ENCODE peak calls at places on chromosomes 3 and 15, in six cellular contexts. Z is HepG2, R is adrenal gland, E is suprapubic skin, W is stomach, B is heart left ventricle. S is an unnamed sample.

GRCh38 chr3:149215474-149215873 is 6.2 kb downstream of the CP start:
- DNase-seq in E (no peak), W (no peak), Z (peak; percentile 50), R (no peak), B (no peak), S (no peak)

GRCh38 chr3:124584552-124585391 is 145.5 kb upstream of the UMPS start:
- DNase-seq in R (peak; percentile 88), B (peak; percentile 80), E (no peak), Z (peak; percentile 73), W (peak; percentile 93), S (peak; percentile 28)

GRCh38 chr15:97909291-97909891 is 51.1 kb upstream of the ARRDC4 start:
- DNase-seq in Z (peak; percentile 33), R (peak; percentile 63), W (peak; percentile 74), B (peak; percentile 54), E (no peak), S (peak; percentile 88)

GRCh38 chr15:70160267-70160666 is 62.5 kb upstream of the TLE3 start:
- DNase-seq in Z (no peak), B (no peak), R (peak; percentile 50), E (no peak), W (peak; percentile 42), S (no peak)

GRCh38 chr3:159782724-159783421 is 205.8 kb upstream of the IL12A start:
- DNase-seq in W (no peak), Z (peak; percentile 82), E (no peak), B (no peak), R (no peak), S (no peak)

GRCh38 chr3:68306571-68306970 is 625.8 kb downstream of the TAFA4 start:
- DNase-seq in Z (peak; percentile 17), W (no peak), B (no peak), R (no peak), E (no peak), S (no peak)

GRCh38 chr3:16807441-16807840 is 77.3 kb upstream of the PLCL2 start:
- DNase-seq in B (no peak), W (no peak), E (no peak), Z (no peak), R (no peak), S (peak; percentile 20)

GRCh38 chr3:22377421-22377820 is 626.4 kb upstream of the ZNF385D start:
- DNase-seq in R (no peak), E (no peak), W (no peak), Z (no peak), B (no peak), S (no peak)

GRCh38 chr3:46947981-46948791 is 28.4 kb downstream of the CCDC12 start:
- DNase-seq in R (peak; percentile 94), W (peak; percentile 87), B (peak; percentile 63), E (no peak), Z (peak; percentile 88), S (peak; percentile 71)

GRCh38 chr15:63133786-63134185 is 12.1 kb downstream of the LACTB start:
- DNase-seq in R (no peak), B (no peak), W (no peak), Z (no peak), E (no peak), S (no peak)

GRCh38 chr3:54087581-54088410 is 34.6 kb upstream of the CACNA2D3 start:
- DNase-seq in R (no peak), W (no peak), E (no peak), B (no peak), Z (no peak), S (no peak)

GRCh38 chr15:59205839-59206622 is 612 bp upstream of the LDHAL6B start:
- DNase-seq in E (no peak), W (no peak), B (no peak), Z (no peak), R (no peak), S (no peak)

GRCh38 chr3:64829331-64829730 is 141.5 kb upstream of the ADAMTS9 start:
- DNase-seq in R (no peak), B (no peak), Z (no peak), W (no peak), E (no peak), S (no peak)

GRCh38 chr15:39426552-39427532 is 154.0 kb upstream of the THBS1 start:
- DNase-seq in R (peak; percentile 47), Z (no peak), B (peak; percentile 28), E (no peak), W (peak; percentile 46), S (peak; percentile 53)

GRCh38 chr3:147030274-147030673 is 376.1 kb downstream of the ZIC4 start:
- DNase-seq in R (no peak), E (no peak), W (no peak), B (no peak), Z (no peak), S (no peak)

GRCh38 chr3:193662757-193663322 is 69.8 kb downstream of the OPA1 start:
- DNase-seq in W (no peak), B (no peak), R (no peak), Z (no peak), E (no peak), S (no peak)

GRCh38 chr3:45119824-45120614 is 26.2 kb downstream of the CDCP1 start:
- DNase-seq in W (no peak), R (no peak), Z (peak; percentile 58), E (no peak), B (no peak), S (no peak)
- TF ChIP-seq POLR2A in W (no peak), R (no peak), Z (no peak), E (no peak), B (no peak), S (no peak)

DNA sequence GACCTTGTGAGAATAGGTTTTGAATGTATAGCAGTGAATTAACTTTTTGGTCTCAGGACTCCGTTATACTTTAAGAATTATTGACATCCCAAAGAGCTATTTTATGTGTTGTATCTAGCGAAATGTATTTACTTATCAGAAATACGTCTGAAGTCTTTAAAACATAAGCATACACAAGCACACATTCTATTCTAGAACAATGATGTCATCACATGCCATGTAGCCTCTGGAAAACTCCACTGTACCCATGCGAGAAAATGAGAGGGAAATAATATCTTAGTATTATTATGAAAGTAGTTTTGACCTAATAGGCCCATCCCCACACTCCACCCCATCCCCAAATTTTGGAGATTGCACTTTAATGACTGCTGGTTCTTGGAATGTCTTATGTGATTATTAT is 1.5 kb downstream of the POLR2M start:
- DNase-seq in E (no peak), W (no peak), Z (no peak), B (no peak), R (no peak), S (no peak)
- H3K4me3 ChIP-seq in E (peak overlapping the region; percentile 99), W (peak overlapping the region; percentile 81), Z (peak overlapping the region; percentile 95), B (peak overlapping the region; percentile 96), R (no peak overlapping the region), S (no peak overlapping the region)

GRCh38 chr3:18389108-18389733 is 35.9 kb downstream of the SATB1 start:
- DNase-seq in E (no peak), R (no peak), W (no peak), Z (peak; percentile 3), B (no peak), S (no peak)
- TF ChIP-seq CTCF in E (peak; percentile 21), R (peak; percentile 71), W (peak; percentile 42), Z (peak; percentile 27), B (peak; percentile 65), S (no peak)

DNA sequence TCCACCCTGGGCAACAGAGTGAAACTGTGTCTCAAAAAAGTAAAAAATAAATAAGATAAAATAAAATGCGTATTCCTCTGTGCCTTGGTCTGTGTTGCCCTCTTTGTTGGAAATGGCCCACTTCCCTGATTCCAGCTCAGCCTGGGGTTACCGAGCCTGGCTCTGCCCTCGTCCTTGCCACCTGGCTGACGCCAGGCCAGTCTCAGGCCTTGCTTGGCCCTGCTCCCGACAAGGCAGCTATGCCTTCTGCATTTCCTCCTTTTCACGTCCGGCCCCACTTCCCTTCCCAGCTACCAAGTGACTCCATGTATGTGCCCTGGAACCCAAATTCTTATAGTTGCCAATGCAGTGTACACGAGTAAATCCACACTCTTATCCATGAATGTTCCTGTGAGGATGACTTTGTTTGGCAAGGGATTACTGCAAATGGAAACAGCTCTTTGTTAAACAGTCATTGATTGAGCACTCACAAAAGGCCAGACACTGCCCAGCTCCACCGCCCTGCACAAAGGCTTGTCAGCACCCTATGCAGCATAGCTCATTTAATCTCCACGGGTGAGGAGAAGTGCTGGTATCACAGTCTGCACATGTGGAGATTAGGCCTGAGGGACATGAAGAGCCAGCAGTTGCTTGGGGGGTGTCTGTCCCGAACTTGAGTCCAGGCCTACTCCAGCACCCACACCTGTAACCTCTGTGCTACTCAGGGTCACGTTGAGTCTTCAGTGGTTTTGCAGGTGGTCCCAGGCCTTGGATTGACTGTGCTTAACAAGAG is 25.1 kb downstream of the SPSB4 start:
- DNase-seq in W (peak; percentile 35), E (peak; percentile 67), B (no peak), Z (no peak), R (peak; percentile 23), S (no peak)
- TF ChIP-seq POLR2A in W (no peak), E (no peak), B (no peak), Z (no peak), R (no peak), S (no peak)

GRCh38 chr3:112976001-112976400 is 1.1 kb upstream of the CD200R1 start:
- DNase-seq in E (no peak), Z (no peak), B (no peak), W (no peak), R (no peak), S (no peak)

GRCh38 chr3:112974894-112975293 is at the start of gene CD200R1:
- DNase-seq in W (no peak), E (no peak), R (no peak), B (no peak), Z (no peak), S (no peak)

GRCh38 chr3:112972158-112972557 is 2.7 kb downstream of the CD200R1 start:
- DNase-seq in W (no peak), E (no peak), R (no peak), Z (no peak), B (no peak), S (no peak)

GRCh38 chr3:112973325-112974177 is 1.4 kb downstream of the CD200R1 start:
- DNase-seq in E (no peak), B (no peak), Z (no peak), W (no peak), R (no peak), S (no peak)

GRCh38 chr3:112974178-112974517 is 755 bp downstream of the CD200R1 start:
- DNase-seq in W (no peak), E (no peak), R (no peak), B (no peak), Z (no peak), S (no peak)
- H3K4me3 ChIP-seq in W (peak overlapping the region; percentile 19), E (peak overlapping the region; percentile 23), R (no peak overlapping the region), B (no peak overlapping the region), Z (no peak overlapping the region), S (no peak overlapping the region)

GRCh38 chr3:166052440-166052839 is 215.2 kb upstream of the BCHE start:
- DNase-seq in Z (peak; percentile 1), R (no peak), W (no peak), B (no peak), E (no peak), S (no peak)
- TF ChIP-seq CTCF in Z (peak; percentile 23), R (no peak), W (no peak), B (no peak), E (no peak), S (no peak)

DNA sequence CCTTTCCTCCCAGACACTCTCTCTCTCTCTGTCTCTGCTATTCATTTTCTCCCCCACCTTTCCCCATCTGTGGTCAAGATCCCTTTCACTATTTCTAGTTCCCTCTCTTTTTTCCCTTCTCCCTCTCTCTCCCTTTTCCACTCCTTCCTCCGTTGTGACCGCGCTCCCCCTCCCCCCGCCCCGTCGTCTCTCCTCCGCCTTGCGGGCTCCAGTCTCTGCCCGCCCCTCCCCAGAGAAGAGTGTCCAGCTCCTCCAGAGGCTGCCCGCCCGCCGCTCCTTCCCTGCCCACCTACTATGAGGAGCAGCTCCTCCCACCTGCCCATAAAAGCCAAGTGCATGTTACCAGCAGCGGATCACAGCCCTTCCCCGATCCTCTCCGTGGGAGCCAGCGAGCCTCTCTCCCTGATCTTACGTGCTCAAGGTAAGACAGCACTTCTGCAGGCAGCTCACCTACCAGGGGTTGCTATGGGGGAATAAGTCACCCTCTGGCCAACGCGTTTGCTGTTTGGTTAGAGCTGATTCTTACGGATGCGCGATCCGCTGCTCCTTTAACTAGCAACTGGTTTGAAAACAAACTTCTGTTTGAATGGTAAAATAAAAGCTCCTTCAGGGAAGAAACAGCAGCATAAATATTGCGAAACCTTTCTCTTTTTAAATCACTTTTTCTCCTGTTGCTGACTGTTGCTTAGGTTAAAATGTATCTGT is at the start of gene COL8A1:
- DNase-seq in R (peak; percentile 39), Z (no peak), B (peak; percentile 61), W (no peak), E (peak; percentile 83), S (no peak)
- TF ChIP-seq POLR2A in R (no peak), Z (no peak), B (peak; percentile 41), W (no peak), E (no peak), S (no peak)

S was measured in lower leg skin.